ENCODE peak calls at places on chromosomes 11 and 22, in five cellular contexts. U, J, Q, G and R are unnamed samples.

GRCh38 chr22:17969732-17970131 is 54.6 kb downstream of the MICAL3 start:
- DNase-seq in U (no peak), J (peak), Q (no peak), G (no peak), R (no peak)

GRCh38 chr11:118227865-118228785 is 3.3 kb upstream of the JAML start:
- DNase-seq in U (no peak), J (no peak), Q (peak), G (no peak), R (no peak)

GRCh38 chr11:131228378-131228777 is 142.0 kb upstream of the NTM start:
- DNase-seq in U (no peak), J (no peak), Q (no peak), G (no peak), R (no peak)

GRCh38 chr22:36299295-36299694 is 46.4 kb downstream of the APOL1 start:
- DNase-seq in U (no peak), J (no peak), Q (no peak), G (no peak), R (no peak)

GRCh38 chr11:12118940-12119339 is 8.6 kb downstream of the MICAL2 start:
- DNase-seq in U (no peak), J (no peak), Q (no peak), G (peak), R (no peak)

GRCh38 chr22:33563568-33563967 is 356.7 kb downstream of the LARGE1 start:
- DNase-seq in U (no peak), J (no peak), Q (no peak), G (no peak), R (no peak)

GRCh38 chr22:22770881-22771280 is 116.7 kb upstream of the IGLL5 start:
- DNase-seq in U (no peak), J (no peak), Q (no peak), G (no peak), R (no peak)

GRCh38 chr11:102487214-102487613 is 34.6 kb upstream of the TMEM123 start:
- DNase-seq in U (no peak), J (no peak), Q (no peak), G (no peak), R (no peak)

GRCh38 chr11:75031224-75031753 is 42.6 kb downstream of the NEU3 start:
- DNase-seq in U (no peak), J (peak), Q (no peak), G (peak), R (no peak)

GRCh38 chr11:19868871-19869270 is 156.2 kb downstream of the NAV2 start:
- DNase-seq in U (no peak), J (no peak), Q (no peak), G (no peak), R (no peak)

GRCh38 chr11:62387381-62387780 is 31.5 kb upstream of the SCGB1A1 start:
- DNase-seq in U (no peak), J (no peak), Q (no peak), G (no peak), R (no peak)

GRCh38 chr11:117199061-117199915 is at the start of gene TAGLN:
- DNase-seq in U (peak), J (peak), Q (no peak), G (peak), R (no peak)

GRCh38 chr11:96081561-96081960 is 157.7 kb upstream of the MTMR2 start:
- DNase-seq in U (no peak), J (no peak), Q (no peak), G (no peak), R (no peak)

GRCh38 chr11:73141309-73142127 is 600 bp downstream of the FCHSD2 start:
- DNase-seq in U (peak), J (peak), Q (peak), G (peak), R (peak)

GRCh38 chr11:65502852-65503603 is 4.2 kb downstream of the MALAT1 start:
- DNase-seq in U (no peak), J (peak), Q (no peak), G (peak), R (no peak)

GRCh38 chr11:69912161-69912910 is 93.1 kb upstream of the FGF3 start:
- DNase-seq in U (no peak), J (no peak), Q (no peak), G (no peak), R (no peak)

GRCh38 chr22:26372890-26373289 is 56.2 kb upstream of the ASPHD2 start:
- DNase-seq in U (no peak), J (no peak), Q (no peak), G (no peak), R (no peak)

GRCh38 chr22:38843201-38843715 is 570 bp downstream of the NPTXR start:
- DNase-seq in U (peak), J (peak), Q (peak), G (peak), R (peak)

GRCh38 chr11:85752890-85753581 is 57.9 kb downstream of the SYTL2 start:
- DNase-seq in U (no peak), J (no peak), Q (peak), G (no peak), R (no peak)

GRCh38 chr11:86041975-86042378 is 26.9 kb downstream of the PICALM start:
- DNase-seq in U (peak), J (peak), Q (peak), G (peak), R (peak)

GRCh38 chr11:66728760-66729385 is at the start of gene SPTBN2:
- DNase-seq in U (no peak), J (no peak), Q (no peak), G (no peak), R (no peak)

GRCh38 chr22:44814266-44815098 is 62.1 kb downstream of the ARHGAP8 start:
- DNase-seq in U (no peak), J (no peak), Q (no peak), G (no peak), R (no peak)